ENCODE peak calls at places on chromosomes 3 and 15, in ten cellular contexts. K is esophagus squamous epithelium; A is gastrocnemius medialis; C is heart left ventricle; S is GM12878; P is H9; D is lower lobe of right lung; Q is GM23338; U is CD8-positive, alpha-beta T cell; J is uterus. W is an unnamed sample. For H3K4me1, the result is how much of the 10 kb centered on the place peaks cover.

GRCh38 chr3:174639970-174640369 is 219.2 kb upstream of the NAALADL2 start:
- DNase-seq in Q (peak), D (no peak), A (no peak), K (no peak), U (no peak), S (no peak), J (no peak), C (no peak), P (no peak), W (no peak)

GRCh38 chr3:5254281-5255048 is 67.0 kb downstream of the EDEM1 start:
- DNase-seq in S (no peak), P (no peak), D (no peak), A (no peak), K (no peak), J (no peak), Q (no peak), U (no peak), C (no peak), W (no peak)

GRCh38 chr3:71087109-71088018 is 496.2 kb downstream of the FOXP1 start:
- DNase-seq in A (no peak), K (no peak), U (peak), Q (no peak), S (peak), P (no peak), C (no peak), D (no peak), J (no peak), W (no peak)

GRCh38 chr3:72058493-72059081 is 273.6 kb upstream of the PROK2 start:
- DNase-seq in K (no peak), A (peak), J (no peak), Q (no peak), P (no peak), U (no peak), D (no peak), S (no peak), C (peak), W (no peak)

GRCh38 chr15:38558714-38559059 is 5.9 kb downstream of the RASGRP1 start:
- DNase-seq in S (no peak), C (no peak), J (no peak), A (no peak), D (no peak), U (no peak), K (no peak), P (no peak), Q (no peak), W (no peak)

GRCh38 chr15:49044761-49045571 is 1.3 kb downstream of the SECISBP2L start:
- DNase-seq in J (no peak), Q (no peak), D (no peak), K (no peak), C (no peak), U (no peak), P (no peak), A (no peak), S (no peak), W (no peak)

GRCh38 chr3:43161684-43162512 is 56.0 kb upstream of the POMGNT2 start:
- DNase-seq in S (no peak), C (no peak), U (no peak), D (no peak), K (no peak), Q (peak), A (no peak), J (no peak), P (peak), W (no peak)

GRCh38 chr3:40341671-40342070 is 32.2 kb downstream of the EIF1B start:
- DNase-seq in K (no peak), P (no peak), C (no peak), A (no peak), S (no peak), J (no peak), U (no peak), Q (no peak), D (no peak), W (no peak)

GRCh38 chr15:66756220-66756769 is 54.3 kb downstream of the SMAD6 start:
- DNase-seq in Q (no peak), U (no peak), J (no peak), D (no peak), A (no peak), C (no peak), K (no peak), S (no peak), P (no peak), W (no peak)

GRCh38 chr3:186915808-186916796 is 14.2 kb upstream of the ST6GAL1 start:
- DNase-seq in S (no peak), Q (no peak), P (no peak), K (no peak), C (no peak), J (no peak), A (peak), U (no peak), D (no peak), W (no peak)

GRCh38 chr15:101509279-101509678 is 19.8 kb upstream of the PCSK6 start:
- DNase-seq in J (no peak), A (no peak), C (no peak), P (no peak), Q (no peak), S (no peak), D (no peak), K (no peak), U (no peak), W (no peak)

GRCh38 chr3:141845407-141846049 is 30.9 kb upstream of the ATP1B3 start:
- DNase-seq in S (no peak), Q (peak), P (peak), D (no peak), K (no peak), C (no peak), J (no peak), U (peak), A (no peak), W (no peak)

GRCh38 chr3:126132751-126133511 is 47.5 kb downstream of the ALDH1L1 start:
- DNase-seq in Q (peak), K (no peak), A (no peak), J (peak), D (peak), C (peak), U (no peak), P (peak), S (no peak), W (peak)

GRCh38 chr3:128113817-128114794 is 9.5 kb downstream of the RUVBL1 start:
- DNase-seq in P (no peak), D (no peak), J (no peak), A (no peak), U (no peak), Q (no peak), C (no peak), S (peak), K (no peak), W (no peak)

GRCh38 chr3:4908769-4909156 is 70.5 kb upstream of the BHLHE40 start:
- DNase-seq in P (no peak), A (no peak), S (no peak), U (no peak), J (no peak), C (no peak), D (no peak), K (no peak), Q (no peak), W (no peak)

GRCh38 chr3:42505203-42505848 is 2.9 kb downstream of the VIPR1 start:
- DNase-seq in S (no peak), D (no peak), C (peak), J (peak), P (peak), A (no peak), Q (no peak), K (no peak), U (no peak), W (peak)

GRCh38 chr15:59678171-59678570 is 10.9 kb downstream of the BNIP2 start:
- DNase-seq in C (no peak), A (no peak), D (no peak), J (no peak), P (no peak), U (no peak), Q (no peak), K (no peak), S (no peak), W (no peak)

GRCh38 chr15:76342382-76343201 is 6.0 kb downstream of the ISL2 start:
- DNase-seq in D (no peak), A (no peak), S (no peak), U (no peak), Q (peak), K (no peak), J (no peak), C (no peak), P (peak), W (no peak)

GRCh38 chr3:50226888-50227389 is 9.1 kb upstream of the GNAI2 start:
- DNase-seq in J (no peak), U (no peak), C (no peak), K (no peak), Q (no peak), P (no peak), A (no peak), S (no peak), D (no peak), W (peak)

GRCh38 chr3:52051444-52051843 is 4.9 kb downstream of the DUSP7 start:
- DNase-seq in J (no peak), A (no peak), S (no peak), Q (no peak), P (no peak), D (no peak), U (no peak), C (no peak), K (no peak), W (no peak)
- H3K27ac ChIP-seq in J (peak), A (peak), S (no peak), Q (no peak), P (no peak), D (peak), U (peak), C (peak), K (peak), W (peak)

DNA sequence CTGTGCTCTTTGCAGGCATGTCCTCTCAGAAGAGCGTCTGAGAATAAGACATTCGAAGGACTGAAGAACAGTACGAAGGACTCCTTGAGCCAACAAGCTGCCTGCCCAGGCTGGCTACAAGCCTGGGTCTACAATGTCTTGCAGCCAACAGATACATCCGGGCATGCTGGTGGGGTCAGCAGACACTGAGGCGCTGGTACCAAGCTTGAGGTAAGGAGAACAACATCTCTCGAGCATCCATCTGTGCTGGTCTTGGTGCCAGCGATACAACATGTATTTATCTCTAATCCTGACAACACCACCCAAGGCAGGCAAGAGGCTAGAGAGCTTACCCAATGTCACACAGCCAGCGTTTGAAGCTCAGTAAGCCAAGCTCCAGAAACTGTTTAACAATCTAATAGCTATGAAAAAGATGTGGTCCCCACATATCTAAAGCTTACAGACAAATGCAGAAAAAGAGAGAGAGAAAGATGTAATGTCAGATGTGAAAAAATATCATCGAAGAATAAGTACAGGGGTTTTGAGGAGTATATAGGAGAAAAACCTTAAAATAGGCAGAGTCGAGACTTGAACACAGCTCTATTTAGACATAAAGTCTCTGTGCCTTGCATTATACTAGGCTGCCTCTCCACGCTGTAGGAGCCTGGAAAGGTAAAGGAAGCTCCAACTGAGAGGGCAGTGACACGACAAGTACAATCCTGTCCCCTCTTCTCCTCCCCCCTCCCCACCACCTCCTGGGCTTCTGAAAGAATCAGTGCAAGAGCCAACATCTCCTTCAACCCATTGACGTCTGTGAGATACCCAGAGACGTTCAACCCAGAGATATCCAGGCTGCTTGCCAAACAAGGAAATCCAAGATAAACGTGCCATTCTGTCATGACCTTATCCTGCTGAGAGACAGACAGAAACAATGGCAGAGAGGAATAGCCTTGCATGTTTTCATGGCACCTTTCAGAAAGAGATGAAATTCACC is 39.4 kb downstream of the WWTR1 start:
- DNase-seq in D (no peak), U (no peak), K (no peak), C (peak), S (no peak), A (no peak), J (peak), P (no peak), Q (no peak), W (peak)
- H3K4me1 ChIP-seq in D (half or more), U (under half), K (under half), C (under half), S (under half), A (under half), J (under half), P (under half), Q (half or more), W (under half)

GRCh38 chr15:69760890-69761568 is 308.4 kb downstream of the RPLP1 start:
- DNase-seq in J (peak), D (peak), U (peak), P (no peak), Q (no peak), A (peak), C (peak), K (no peak), S (peak), W (peak)
- H3K27ac ChIP-seq in J (no peak), D (peak), U (no peak), P (no peak), Q (no peak), A (no peak), C (peak), K (no peak), S (no peak), W (peak)

GRCh38 chr3:157871248-157871647 is 235.0 kb downstream of the SHOX2 start:
- DNase-seq in D (no peak), Q (no peak), U (no peak), S (no peak), A (no peak), K (no peak), J (no peak), C (no peak), P (no peak), W (no peak)
- H3K4me1 ChIP-seq in D (under half), Q (under half), U (under half), S (under half), A (under half), K (under half), J (under half), C (under half), P (under half), W (under half)

DNA sequence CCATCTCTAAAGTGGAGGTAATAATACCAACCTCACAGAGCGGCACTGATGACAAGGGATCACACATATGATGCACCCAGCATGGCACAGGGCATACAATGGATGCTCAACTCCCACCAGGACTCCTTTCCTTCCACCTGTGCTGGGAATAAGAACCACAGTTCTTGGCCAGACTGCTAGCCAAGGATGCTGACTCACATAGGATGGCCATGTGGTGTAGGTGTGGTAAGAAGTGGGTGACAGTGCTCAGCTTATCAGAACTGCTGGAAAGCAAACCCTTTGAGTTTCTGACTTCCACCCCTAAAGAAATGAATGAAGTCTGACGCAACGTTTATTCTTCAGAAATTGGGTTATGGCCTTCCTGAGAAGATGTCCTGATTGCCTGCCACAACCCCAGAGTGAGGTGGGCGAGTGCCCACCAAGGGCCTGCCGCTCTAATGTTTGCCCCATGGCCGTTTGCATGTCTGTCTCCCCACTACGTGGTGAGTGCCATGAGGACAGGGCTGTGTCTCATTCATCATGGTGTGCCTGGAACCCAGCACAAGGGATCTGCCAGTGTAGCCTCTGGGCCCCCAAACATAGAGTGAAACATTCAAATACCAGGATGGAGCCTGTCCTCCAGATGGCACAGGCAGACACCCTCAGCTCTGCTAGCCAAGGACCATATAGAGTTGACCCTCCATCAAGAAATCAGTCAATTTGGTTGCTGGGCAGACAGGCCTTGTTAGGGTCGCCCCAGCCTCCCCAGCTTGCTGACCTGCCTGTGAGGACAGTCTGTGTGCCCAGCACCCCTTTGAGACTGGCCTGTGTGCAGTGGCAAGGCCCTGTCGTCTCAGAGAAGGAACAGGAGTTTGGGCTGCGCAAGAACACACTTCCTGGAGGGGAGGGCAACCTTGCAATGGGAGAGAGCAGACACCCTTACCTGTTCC is 57.6 kb upstream of the SLCO2A1 start:
- DNase-seq in D (no peak), K (no peak), S (no peak), C (no peak), J (no peak), A (no peak), U (no peak), Q (no peak), P (no peak), W (no peak)
- H3K27ac ChIP-seq in D (no peak), K (no peak), S (no peak), C (no peak), J (no peak), A (no peak), U (no peak), Q (no peak), P (no peak), W (no peak)

DNA sequence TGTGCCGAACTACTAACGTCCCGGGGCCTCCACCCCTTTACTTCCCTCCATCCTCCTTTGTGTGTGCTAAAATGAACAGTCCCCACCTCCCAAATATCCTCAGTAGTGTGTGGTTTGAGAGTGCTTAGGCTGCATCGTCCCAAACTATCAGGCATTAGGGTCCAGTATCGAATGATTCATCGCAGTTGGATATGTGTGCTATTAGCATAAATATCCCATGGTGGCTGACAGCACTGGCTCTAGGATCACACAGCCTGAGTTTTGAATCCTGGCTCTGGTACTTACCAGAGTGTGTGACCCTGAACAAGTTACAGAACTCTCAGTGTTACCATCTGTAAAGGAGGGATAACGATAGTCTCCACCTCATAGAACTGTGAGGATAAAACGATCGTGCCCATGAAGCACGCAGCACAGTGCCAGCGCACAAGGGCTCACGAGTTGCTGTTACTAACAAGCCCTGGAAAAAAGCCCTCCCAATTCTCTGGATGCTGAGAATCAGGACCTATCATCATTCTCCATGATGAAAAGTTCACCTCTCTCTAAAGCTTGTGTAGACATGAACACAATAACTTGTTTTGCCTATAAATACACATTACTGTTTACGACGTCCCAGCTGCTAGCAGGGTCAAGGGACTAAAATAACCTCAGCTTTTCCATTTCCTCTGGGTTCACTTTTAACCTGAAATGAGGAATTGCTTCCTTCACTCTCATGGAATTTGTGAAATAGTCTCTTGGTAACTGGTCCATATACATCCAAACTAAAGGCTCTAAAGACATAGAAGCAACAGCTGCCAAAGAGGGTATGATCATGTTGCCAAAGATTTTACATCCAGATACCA is 51.0 kb downstream of the VGLL4 start:
- DNase-seq in P (no peak), A (no peak), S (no peak), K (no peak), D (no peak), J (peak), Q (no peak), C (no peak), U (no peak), W (peak)
- H3K4me1 ChIP-seq in P (under half), A (half or more), S (under half), K (under half), D (half or more), J (under half), Q (under half), C (half or more), U (under half), W (half or more)

GRCh38 chr15:33243393-33243792 is 48.9 kb upstream of the FMN1 start:
- DNase-seq in K (no peak), S (no peak), A (no peak), P (no peak), C (no peak), D (no peak), J (no peak), U (no peak), Q (no peak), W (no peak)

GRCh38 chr15:33244471-33244870 is 50.0 kb upstream of the FMN1 start:
- DNase-seq in A (no peak), C (no peak), Q (no peak), D (no peak), P (no peak), K (no peak), J (no peak), S (no peak), U (no peak), W (no peak)

GRCh38 chr15:33242165-33242564 is 47.7 kb upstream of the FMN1 start:
- DNase-seq in K (no peak), J (no peak), U (no peak), Q (peak), C (no peak), P (peak), D (no peak), A (no peak), S (no peak), W (no peak)

GRCh38 chr15:33243869-33244268 is 49.4 kb upstream of the FMN1 start:
- DNase-seq in D (no peak), U (no peak), J (no peak), C (no peak), Q (no peak), S (no peak), A (no peak), P (no peak), K (no peak), W (no peak)

DNA sequence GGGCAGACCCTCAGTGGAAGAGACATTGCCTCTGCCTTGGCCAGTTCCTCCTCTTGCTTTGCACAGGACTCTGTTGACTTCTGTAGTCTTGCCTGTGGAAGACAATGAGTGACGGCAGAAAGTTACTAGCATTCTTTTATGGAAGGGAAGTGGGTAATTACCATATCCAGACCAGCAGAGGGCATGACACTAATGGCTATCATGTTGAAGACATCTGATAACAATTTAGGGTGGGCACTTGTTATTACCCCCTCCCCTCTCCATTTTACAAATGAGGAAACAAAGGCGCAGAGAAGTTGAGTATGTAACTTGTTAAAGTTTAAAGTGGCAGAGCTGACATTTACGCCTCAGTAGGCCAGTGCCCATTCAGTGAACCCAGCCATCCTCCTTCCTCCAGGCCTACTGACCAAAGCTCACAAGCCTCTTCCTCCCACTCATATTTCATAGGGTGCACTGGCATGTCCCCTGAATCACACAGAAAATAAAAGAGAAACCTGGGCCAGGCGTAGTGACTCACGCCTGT is 48.2 kb upstream of the FMN1 start:
- DNase-seq in P (no peak), J (no peak), A (no peak), K (no peak), S (no peak), D (no peak), C (no peak), Q (peak), U (no peak), W (no peak)
- H3K27ac ChIP-seq in P (peak), J (no peak), A (no peak), K (no peak), S (no peak), D (no peak), C (no peak), Q (no peak), U (no peak), W (no peak)